ENCODE peak calls at places on chromosomes 4 and X, in six cellular contexts. F is aorta; W is testis; Z is astrocyte; K is upper lobe of right lung; J is effector memory CD4-positive, alpha-beta T cell. O is an unnamed sample.

GRCh38 chrX:10697552-10697951 is 77.2 kb upstream of the MID1 start:
- DNase-seq in F (no peak), Z (no peak), W (no peak), K (no peak), J (no peak), O (no peak)

GRCh38 chr4:162681212-162681611 is 485.5 kb downstream of the NAF1 start:
- DNase-seq in K (no peak), W (no peak), Z (no peak), J (no peak), F (no peak), O (no peak)

GRCh38 chr4:95118507-95118906 is 360.8 kb downstream of the BMPR1B start:
- DNase-seq in F (no peak), J (no peak), W (no peak), K (no peak), Z (no peak), O (no peak)

GRCh38 chr4:145719752-145720624 is 40.0 kb downstream of the C4orf51 start:
- DNase-seq in K (no peak), W (no peak), Z (no peak), J (no peak), F (no peak), O (no peak)

GRCh38 chr4:111208970-111209369 is 586.1 kb upstream of the PITX2 start:
- DNase-seq in J (no peak), W (no peak), Z (no peak), F (no peak), K (no peak), O (no peak)

GRCh38 chr4:52574036-52574435 is 85.1 kb downstream of the USP46 start:
- DNase-seq in K (no peak), J (no peak), F (no peak), Z (peak; percentile 26), W (no peak), O (no peak)

GRCh38 chr4:176583278-176583677 is 209.4 kb downstream of the VEGFC start:
- DNase-seq in K (no peak), J (no peak), W (no peak), F (no peak), Z (no peak), O (no peak)

GRCh38 chr4:2412534-2412884 is 5.9 kb downstream of the ZFYVE28 start:
- DNase-seq in W (no peak), F (no peak), Z (no peak), J (peak; percentile 54), K (no peak), O (peak; percentile 81)

GRCh38 chrX:124594017-124594651 is 247.8 kb downstream of the SH2D1A start:
- DNase-seq in K (no peak), J (no peak), Z (no peak), W (peak; percentile 15), F (no peak), O (no peak)

GRCh38 chr4:73869130-73870055 is at the start of gene CXCL1:
- DNase-seq in W (peak; percentile 16), J (no peak), Z (peak; percentile 10), K (peak; percentile 76), F (peak; percentile 53), O (peak; percentile 82)

GRCh38 chr4:61442936-61443335 is 242.8 kb downstream of the ADGRL3 start:
- DNase-seq in J (no peak), W (no peak), Z (no peak), F (no peak), K (no peak), O (no peak)

GRCh38 chr4:80074059-80074458 is 1.0 kb upstream of the ANTXR2 start:
- DNase-seq in F (no peak), Z (no peak), W (no peak), J (no peak), K (no peak), O (no peak)

GRCh38 chrX:71106427-71106826 is at the start of gene CXorf65:
- DNase-seq in K (no peak), Z (no peak), J (no peak), W (no peak), F (no peak), O (no peak)

GRCh38 chr4:88143504-88143903 is 14.9 kb downstream of the ABCG2 start:
- DNase-seq in K (no peak), J (no peak), Z (peak; percentile 86), W (no peak), F (no peak), O (no peak)

GRCh38 chrX:15055146-15055930 is 182.1 kb downstream of the MOSPD2 start:
- DNase-seq in W (no peak), K (no peak), Z (peak; percentile 41), F (no peak), J (no peak), O (no peak)

GRCh38 chr4:82787342-82787741 is 11.3 kb downstream of the SCD5 start:
- DNase-seq in K (no peak), J (no peak), F (no peak), W (no peak), Z (peak; percentile 56), O (no peak)

GRCh38 chr4:3317011-3317655 is 24.3 kb downstream of the RGS12 start:
- DNase-seq in Z (no peak), F (peak; percentile 32), K (peak; percentile 61), J (no peak), W (no peak), O (no peak)

GRCh38 chr4:15040916-15041463 is 38.7 kb downstream of the CPEB2 start:
- DNase-seq in J (no peak), Z (no peak), F (no peak), W (no peak), K (no peak), O (no peak)

GRCh38 chr4:30763337-30763736 is 43.2 kb downstream of the PCDH7 start:
- DNase-seq in Z (peak; percentile 76), K (no peak), F (no peak), W (no peak), J (no peak), O (no peak)

GRCh38 chrX:31279359-31279758 is 207.5 kb upstream of the FTHL17 start:
- DNase-seq in J (no peak), K (no peak), W (no peak), Z (no peak), F (no peak), O (no peak)

GRCh38 chr4:142353149-142353738 is 492.9 kb downstream of the INPP4B start:
- DNase-seq in K (no peak), W (peak; percentile 26), F (no peak), Z (peak; percentile 63), J (no peak), O (no peak)

GRCh38 chr4:139311909-139312308 is 9.6 kb upstream of the NDUFC1 start:
- DNase-seq in Z (no peak), K (no peak), J (no peak), F (no peak), W (no peak), O (no peak)

GRCh38 chr4:139314047-139314800 is 11.9 kb upstream of the NDUFC1 start:
- DNase-seq in Z (no peak), F (no peak), W (no peak), J (no peak), K (no peak), O (no peak)

GRCh38 chr4:139315221-139315675 is 13.0 kb upstream of the NDUFC1 start:
- DNase-seq in F (no peak), K (no peak), W (no peak), J (no peak), Z (no peak), O (no peak)

GRCh38 chr4:139316733-139317132 is 14.5 kb upstream of the NDUFC1 start:
- DNase-seq in W (no peak), K (no peak), Z (no peak), J (no peak), F (no peak), O (no peak)

DNA sequence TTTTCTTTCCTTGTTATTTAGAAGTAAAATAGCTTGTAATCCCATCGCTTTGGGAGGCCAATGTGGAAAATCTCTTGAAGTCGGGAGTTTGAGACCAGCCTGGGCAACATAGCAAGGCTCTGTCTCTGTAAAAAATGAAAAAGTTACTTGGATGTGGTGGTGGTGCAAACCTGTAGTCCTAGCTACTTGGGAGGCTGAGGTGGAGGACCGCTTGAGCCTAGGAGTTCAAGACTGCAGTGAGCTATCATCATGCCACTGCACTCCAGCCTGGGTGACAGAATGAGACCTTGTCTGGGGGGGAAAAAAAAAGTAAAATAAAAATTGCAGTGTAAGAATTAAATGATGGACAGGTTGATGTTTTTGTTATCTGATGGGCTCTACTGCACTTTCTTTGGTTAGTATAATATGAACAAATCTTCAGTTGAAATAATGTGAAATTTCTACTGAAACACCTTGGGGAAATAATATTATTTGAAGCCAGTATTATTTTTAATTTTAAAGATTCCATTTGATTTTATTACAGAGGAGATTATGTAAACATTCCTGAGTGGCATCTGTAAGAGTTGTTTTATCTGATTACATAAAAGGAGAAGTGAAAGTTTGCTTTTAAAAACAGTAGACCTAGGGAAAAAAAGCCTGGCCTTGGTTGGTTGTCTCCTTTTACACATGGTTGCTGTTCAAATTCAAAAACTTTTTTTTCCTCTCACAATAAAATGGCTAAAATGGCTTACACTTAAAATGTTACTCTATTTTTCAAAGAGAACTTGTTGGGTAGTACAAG is 10.5 kb upstream of the NDUFC1 start:
- DNase-seq in F (no peak), J (no peak), W (no peak), K (no peak), Z (no peak), O (no peak)
- H3K4me1 ChIP-seq in F (no peaks in the 10 kb centered on the region), J (peaks cover 17% of the 10 kb centered on the region), W (peaks cover 15% of the 10 kb centered on the region), K (peaks cover 21% of the 10 kb centered on the region), Z (no peaks in the 10 kb centered on the region), O (no peaks in the 10 kb centered on the region)

GRCh38 chr4:125389713-125390112 is 75.0 kb downstream of the FAT4 start:
- DNase-seq in W (no peak), K (no peak), Z (peak; percentile 98), F (no peak), J (no peak), O (no peak)
- H3K27ac ChIP-seq in W (peak overlapping the region; percentile 52), K (peak overlapping the region; percentile 70), Z (peak overlapping the region; percentile 85), F (peak overlapping the region; percentile 33), J (no peak overlapping the region), O (peak overlapping the region; percentile 44)

GRCh38 chrX:40168183-40169015 is 70.6 kb upstream of the BCOR start:
- DNase-seq in Z (no peak), K (no peak), F (peak; percentile 46), W (no peak), J (no peak), O (peak; percentile 45)
- H3K4me1 ChIP-seq in Z (peaks cover 29% of the 10 kb centered on the region), K (peaks cover 11% of the 10 kb centered on the region), F (no peaks in the 10 kb centered on the region), W (no peaks in the 10 kb centered on the region), J (peaks cover 25% of the 10 kb centered on the region), O (no peaks in the 10 kb centered on the region)

DNA sequence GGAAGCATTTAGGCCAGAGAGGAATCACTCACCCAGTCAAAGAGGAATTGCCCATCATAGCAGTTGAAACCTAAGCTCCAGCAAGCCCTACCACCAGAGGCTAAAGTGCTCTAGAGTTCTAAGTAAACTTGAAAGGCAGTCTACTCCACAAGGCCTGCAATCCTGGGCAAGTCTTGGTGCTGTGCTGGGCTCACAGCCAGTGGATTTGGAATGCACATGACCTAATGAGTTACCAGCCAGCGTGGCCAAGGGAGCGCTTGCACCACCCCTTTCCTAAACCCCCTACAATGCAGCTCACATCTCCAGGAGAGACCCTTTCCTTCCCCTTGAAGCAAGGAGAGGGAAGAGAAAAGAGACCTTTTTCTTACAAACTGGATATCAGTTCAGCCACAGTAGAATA is 445.7 kb downstream of the GASK1B start:
- DNase-seq in F (no peak), Z (peak; percentile 0), K (no peak), W (no peak), J (no peak), O (no peak)
- H3K27ac ChIP-seq in F (no peak overlapping the region), Z (no peak overlapping the region), K (no peak overlapping the region), W (no peak overlapping the region), J (no peak overlapping the region), O (no peak overlapping the region)